ENCODE peak calls at places on chromosomes 2 and 18, in six cellular contexts. L is GM12892, R is K562, E is GM12878, B is H1, J is HepG2. G is an unnamed sample.

GRCh38 chr18:62539284-62540168 is 16.7 kb downstream of the ZCCHC2 start:
- DNase-seq in L (no peak), R (no peak), E (no peak), B (no peak), J (peak), G (no peak)

GRCh38 chr2:152600698-152601097 is 116.6 kb downstream of the PRPF40A start:
- DNase-seq in L (no peak), R (no peak), E (no peak), B (no peak), J (no peak), G (no peak)

GRCh38 chr2:12293868-12294267 is 422.9 kb upstream of the TRIB2 start:
- DNase-seq in L (no peak), R (no peak), E (peak), B (no peak), J (no peak), G (peak)

GRCh38 chr2:70668432-70668831 is 99.6 kb downstream of the ADD2 start:
- DNase-seq in L (no peak), R (no peak), E (no peak), B (no peak), J (no peak), G (no peak)

GRCh38 chr2:163210430-163210918 is 371.9 kb upstream of the KCNH7 start:
- DNase-seq in L (no peak), R (no peak), E (no peak), B (no peak), J (no peak), G (no peak)

GRCh38 chr2:218186355-218186766 is 19.6 kb upstream of the CXCR1 start:
- DNase-seq in L (peak), R (peak), E (peak), B (peak), J (peak), G (peak)

GRCh38 chr18:30359521-30359920 is 683.0 kb downstream of the DSC3 start:
- DNase-seq in L (no peak), R (peak), E (no peak), B (no peak), J (no peak), G (no peak)

GRCh38 chr2:70978388-70979357 is at the start of gene ANKRD53:
- DNase-seq in L (no peak), R (no peak), E (no peak), B (peak), J (no peak), G (peak)

GRCh38 chr2:23200056-23200455 is 184.9 kb upstream of the KLHL29 start:
- DNase-seq in L (no peak), R (no peak), E (no peak), B (no peak), J (no peak), G (no peak)

GRCh38 chr2:27715318-27716165 is 51.9 kb downstream of the SLC4A1AP start:
- DNase-seq in L (no peak), R (no peak), E (no peak), B (peak), J (no peak), G (peak)

GRCh38 chr2:47251404-47251675 is 96.2 kb upstream of the STPG4 start:
- DNase-seq in L (no peak), R (no peak), E (no peak), B (no peak), J (no peak), G (no peak)

GRCh38 chr2:231711677-231712461 is 3.5 kb downstream of the PTMA start:
- DNase-seq in L (no peak), R (no peak), E (no peak), B (no peak), J (no peak), G (no peak)

GRCh38 chr2:27212626-27213471 is 781 bp upstream of the SLC5A6 start:
- DNase-seq in L (no peak), R (peak), E (no peak), B (no peak), J (peak), G (no peak)

GRCh38 chr2:113061241-113061640 is 2.2 kb downstream of the IL36RN start:
- DNase-seq in L (no peak), R (no peak), E (no peak), B (no peak), J (no peak), G (no peak)

GRCh38 chr2:28048341-28048740 is 157.8 kb downstream of the BABAM2 start:
- DNase-seq in L (no peak), R (no peak), E (no peak), B (no peak), J (no peak), G (no peak)

GRCh38 chr2:120442923-120443571 is 97.1 kb downstream of the INHBB start:
- DNase-seq in L (peak), R (peak), E (no peak), B (peak), J (no peak), G (no peak)

GRCh38 chr18:31280502-31280901 is 37.5 kb upstream of the DSG1 start:
- DNase-seq in L (no peak), R (no peak), E (no peak), B (no peak), J (no peak), G (no peak)

GRCh38 chr2:241064008-241064801 is 37.9 kb downstream of the MTERF4 start:
- DNase-seq in L (peak), R (no peak), E (no peak), B (peak), J (no peak), G (no peak)
- TF ChIP-seq TAF1 in L (no peak), R (no peak), E (no peak), B (peak), J (no peak), G (no peak)

GRCh38 chr2:197804049-197804757 is at the start of gene PLCL1:
- DNase-seq in L (peak), R (peak), E (peak), B (peak), J (peak), G (peak)
- TF ChIP-seq POLR2A in L (no peak), R (peak), E (no peak), B (no peak), J (no peak), G (no peak)

GRCh38 chr2:223199531-223200506 is 147.8 kb downstream of the KCNE4 start:
- DNase-seq in L (no peak), R (no peak), E (no peak), B (no peak), J (no peak), G (no peak)
- TF ChIP-seq POLR2AphosphoS5 in L (no peak), R (no peak), E (no peak), B (no peak), J (no peak), G (no peak)

GRCh38 chr2:15176604-15177003 is 384.5 kb downstream of the NBAS start:
- DNase-seq in L (no peak), R (no peak), E (no peak), B (no peak), J (no peak), G (no peak)

GRCh38 chr2:15172825-15173224 is 388.3 kb downstream of the NBAS start:
- DNase-seq in L (no peak), R (no peak), E (no peak), B (no peak), J (peak), G (no peak)

GRCh38 chr2:15173506-15173905 is 387.6 kb downstream of the NBAS start:
- DNase-seq in L (no peak), R (no peak), E (no peak), B (no peak), J (no peak), G (no peak)

GRCh38 chr2:15177103-15177502 is 384.0 kb downstream of the NBAS start:
- DNase-seq in L (peak), R (no peak), E (peak), B (no peak), J (no peak), G (peak)

GRCh38 chr2:15174567-15174966 is 386.6 kb downstream of the NBAS start:
- DNase-seq in L (no peak), R (no peak), E (no peak), B (no peak), J (peak), G (no peak)
- TF ChIP-seq TAF1 in L (no peak), R (no peak), E (no peak), B (no peak), J (no peak), G (no peak)

GRCh38 chr18:12271376-12272235 is 17.4 kb downstream of the CIDEA start:
- DNase-seq in L (peak), R (peak), E (peak), B (peak), J (peak), G (peak)
- TF ChIP-seq POLR2A in L (no peak), R (peak), E (no peak), B (no peak), J (no peak), G (no peak)

GRCh38 chr2:177325554-177325953 is 61.0 kb upstream of the NFE2L2 start:
- DNase-seq in L (no peak), R (no peak), E (no peak), B (no peak), J (peak), G (no peak)
- TF ChIP-seq POLR2AphosphoS5 in L (no peak), R (no peak), E (no peak), B (no peak), J (no peak), G (no peak)

GRCh38 chr18:8153887-8154583 is 455.2 kb upstream of the RAB12 start:
- DNase-seq in L (no peak), R (no peak), E (no peak), B (no peak), J (no peak), G (no peak)
- TF ChIP-seq TAF1 in L (no peak), R (no peak), E (no peak), B (no peak), J (no peak), G (no peak)

DNA sequence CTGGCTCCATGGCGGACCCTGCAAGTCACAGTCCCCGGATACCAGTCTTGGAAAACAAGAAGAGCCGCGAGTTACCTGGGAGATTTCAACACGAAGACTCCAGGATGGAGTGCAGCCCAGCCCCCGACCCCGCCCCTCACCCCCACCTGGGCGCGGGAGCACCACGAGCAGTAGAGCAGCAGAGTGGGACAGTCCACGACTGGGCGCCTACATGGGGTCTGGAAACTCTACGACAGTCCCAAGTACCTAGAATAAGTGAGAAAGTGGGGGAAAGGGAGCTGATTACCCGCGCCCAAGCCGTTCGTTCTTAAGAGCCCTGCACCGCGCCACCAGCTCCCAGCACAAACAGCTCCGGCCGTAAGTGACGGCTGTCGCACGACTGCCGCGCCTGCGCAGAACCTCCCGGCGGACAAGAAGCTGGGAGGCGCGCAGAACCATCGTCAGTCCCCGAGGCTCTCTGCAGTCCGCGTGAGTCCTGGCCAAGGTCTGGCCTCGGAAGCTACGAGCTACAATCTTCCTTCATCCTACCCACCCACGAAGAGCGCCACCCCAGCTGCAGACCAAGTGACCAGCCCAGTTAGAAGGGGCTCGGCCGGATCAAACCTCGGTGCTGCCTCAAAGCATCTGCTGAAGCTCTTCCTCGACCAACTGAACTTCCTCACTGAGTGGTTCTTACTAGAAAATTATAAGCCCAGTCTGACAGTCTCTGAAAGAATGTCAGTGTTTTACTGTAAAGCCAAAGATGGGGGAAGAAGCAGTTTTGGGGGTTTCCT is at the start of gene DPY30:
- DNase-seq in L (peak), R (peak), E (peak), B (peak), J (peak), G (peak)
- TF ChIP-seq POLR2A in L (peak), R (peak), E (peak), B (peak), J (peak), G (peak)